ENCODE peak calls at places on chromosomes 13 and 19, in nine cellular contexts. One of them, this sample, is unnamed.

GRCh38 chr13:114142640-114143490 is 10.4 kb upstream of the RASA3 start:
- DNase-seq in astrocyte of the cerebellum: no peak
- DNase-seq in stimulated activated CD8-positive, alpha-beta memory T cell treated with anti-CD3 and anti-CD28 coated beads, Interleukin-2, amount 100 ng/mL, for 48 hours: no peak
- DNase-seq in iris pigment epithelial cell: no peak
- DNase-seq in HT1080: no peak
- DNase-seq in midbrain: no peak
- DNase-seq in activated naive CD4-positive, alpha-beta T cell treated with anti-CD3 and anti-CD28 coated beads for 36 hours: peak
- DNase-seq in spleen: peak
- DNase-seq in fibroblast of the aortic adventitia: no peak
- DNase-seq in this sample: peak

GRCh38 chr13:21637296-21637695 is 33.3 kb upstream of the MICU2 start:
- DNase-seq in HT1080: peak
- DNase-seq in activated naive CD4-positive, alpha-beta T cell treated with anti-CD3 and anti-CD28 coated beads for 36 hours: peak
- DNase-seq in midbrain: no peak
- DNase-seq in spleen: peak
- DNase-seq in fibroblast of the aortic adventitia: peak
- DNase-seq in stimulated activated CD8-positive, alpha-beta memory T cell treated with anti-CD3 and anti-CD28 coated beads, Interleukin-2, amount 100 ng/mL, for 48 hours: no peak
- DNase-seq in astrocyte of the cerebellum: no peak
- DNase-seq in iris pigment epithelial cell: peak
- DNase-seq in this sample: no peak

GRCh38 chr19:57800696-57801095 is 14.0 kb downstream of the ZNF552 start:
- DNase-seq in iris pigment epithelial cell: no peak
- DNase-seq in stimulated activated CD8-positive, alpha-beta memory T cell treated with anti-CD3 and anti-CD28 coated beads, Interleukin-2, amount 100 ng/mL, for 48 hours: no peak
- DNase-seq in activated naive CD4-positive, alpha-beta T cell treated with anti-CD3 and anti-CD28 coated beads for 36 hours: no peak
- DNase-seq in HT1080: no peak
- DNase-seq in spleen: no peak
- DNase-seq in midbrain: no peak
- DNase-seq in astrocyte of the cerebellum: no peak
- DNase-seq in fibroblast of the aortic adventitia: no peak
- DNase-seq in this sample: no peak

GRCh38 chr19:43774103-43774939 is 6.5 kb downstream of the KCNN4 start:
- DNase-seq in fibroblast of the aortic adventitia: peak
- DNase-seq in stimulated activated CD8-positive, alpha-beta memory T cell treated with anti-CD3 and anti-CD28 coated beads, Interleukin-2, amount 100 ng/mL, for 48 hours: no peak
- DNase-seq in astrocyte of the cerebellum: no peak
- DNase-seq in midbrain: peak
- DNase-seq in HT1080: no peak
- DNase-seq in spleen: peak
- DNase-seq in iris pigment epithelial cell: peak
- DNase-seq in activated naive CD4-positive, alpha-beta T cell treated with anti-CD3 and anti-CD28 coated beads for 36 hours: no peak
- DNase-seq in this sample: no peak

GRCh38 chr19:459724-460511 is 915 bp downstream of the SHC2 start:
- DNase-seq in midbrain: peak
- DNase-seq in activated naive CD4-positive, alpha-beta T cell treated with anti-CD3 and anti-CD28 coated beads for 36 hours: peak
- DNase-seq in spleen: no peak
- DNase-seq in iris pigment epithelial cell: peak
- DNase-seq in fibroblast of the aortic adventitia: peak
- DNase-seq in stimulated activated CD8-positive, alpha-beta memory T cell treated with anti-CD3 and anti-CD28 coated beads, Interleukin-2, amount 100 ng/mL, for 48 hours: no peak
- DNase-seq in HT1080: no peak
- DNase-seq in astrocyte of the cerebellum: no peak
- DNase-seq in this sample: no peak

GRCh38 chr13:21568854-21569253 is 35.1 kb downstream of the MICU2 start:
- DNase-seq in astrocyte of the cerebellum: no peak
- DNase-seq in HT1080: no peak
- DNase-seq in fibroblast of the aortic adventitia: no peak
- DNase-seq in spleen: no peak
- DNase-seq in stimulated activated CD8-positive, alpha-beta memory T cell treated with anti-CD3 and anti-CD28 coated beads, Interleukin-2, amount 100 ng/mL, for 48 hours: no peak
- DNase-seq in midbrain: no peak
- DNase-seq in activated naive CD4-positive, alpha-beta T cell treated with anti-CD3 and anti-CD28 coated beads for 36 hours: no peak
- DNase-seq in iris pigment epithelial cell: no peak
- DNase-seq in this sample: no peak

GRCh38 chr13:39765801-39766463 is 110.5 kb downstream of the COG6 start:
- DNase-seq in spleen: no peak
- DNase-seq in fibroblast of the aortic adventitia: no peak
- DNase-seq in HT1080: peak
- DNase-seq in activated naive CD4-positive, alpha-beta T cell treated with anti-CD3 and anti-CD28 coated beads for 36 hours: peak
- DNase-seq in midbrain: peak
- DNase-seq in stimulated activated CD8-positive, alpha-beta memory T cell treated with anti-CD3 and anti-CD28 coated beads, Interleukin-2, amount 100 ng/mL, for 48 hours: no peak
- DNase-seq in astrocyte of the cerebellum: peak
- DNase-seq in iris pigment epithelial cell: no peak
- DNase-seq in this sample: no peak

GRCh38 chr19:38321646-38322323 is 2.1 kb downstream of the KCNK6 start:
- DNase-seq in spleen: no peak
- DNase-seq in astrocyte of the cerebellum: no peak
- DNase-seq in iris pigment epithelial cell: peak
- DNase-seq in stimulated activated CD8-positive, alpha-beta memory T cell treated with anti-CD3 and anti-CD28 coated beads, Interleukin-2, amount 100 ng/mL, for 48 hours: no peak
- DNase-seq in activated naive CD4-positive, alpha-beta T cell treated with anti-CD3 and anti-CD28 coated beads for 36 hours: no peak
- DNase-seq in fibroblast of the aortic adventitia: peak
- DNase-seq in HT1080: no peak
- DNase-seq in midbrain: no peak
- DNase-seq in this sample: no peak

GRCh38 chr19:22608441-22608840 is 25.7 kb upstream of the ZNF492 start:
- DNase-seq in fibroblast of the aortic adventitia: no peak
- DNase-seq in iris pigment epithelial cell: no peak
- DNase-seq in midbrain: no peak
- DNase-seq in astrocyte of the cerebellum: no peak
- DNase-seq in activated naive CD4-positive, alpha-beta T cell treated with anti-CD3 and anti-CD28 coated beads for 36 hours: no peak
- DNase-seq in HT1080: no peak
- DNase-seq in spleen: no peak
- DNase-seq in stimulated activated CD8-positive, alpha-beta memory T cell treated with anti-CD3 and anti-CD28 coated beads, Interleukin-2, amount 100 ng/mL, for 48 hours: no peak
- DNase-seq in this sample: no peak

GRCh38 chr19:39524495-39524894 is 8.2 kb downstream of the EID2B start:
- DNase-seq in iris pigment epithelial cell: no peak
- DNase-seq in activated naive CD4-positive, alpha-beta T cell treated with anti-CD3 and anti-CD28 coated beads for 36 hours: no peak
- DNase-seq in spleen: no peak
- DNase-seq in astrocyte of the cerebellum: no peak
- DNase-seq in midbrain: no peak
- DNase-seq in fibroblast of the aortic adventitia: no peak
- DNase-seq in HT1080: no peak
- DNase-seq in stimulated activated CD8-positive, alpha-beta memory T cell treated with anti-CD3 and anti-CD28 coated beads, Interleukin-2, amount 100 ng/mL, for 48 hours: no peak
- DNase-seq in this sample: no peak